ENCODE peak calls at places on chromosomes 3 and 15, in nine cellular contexts. One of them, this sample, is unnamed.

GRCh38 chr15:83734487-83734886 is 80.6 kb downstream of the ADAMTSL3 start:
- DNase-seq in stimulated activated naive CD8-positive, alpha-beta T cell treated with anti-CD3 and anti-CD28 coated beads, Interleukin-15, amount 100 ng/mL, for 72 hours: no peak
- DNase-seq in T-helper 2 cell: no peak
- DNase-seq in caudate nucleus: no peak
- DNase-seq in HFFc6: no peak
- DNase-seq in cardiac fibroblast: peak; percentile 18
- DNase-seq in EH: no peak
- DNase-seq in AG10803: no peak
- DNase-seq in fibroblast of lung: no peak
- DNase-seq in this sample: no peak

GRCh38 chr15:57290192-57290591 is 86.1 kb upstream of the CGNL1 start:
- DNase-seq in stimulated activated naive CD8-positive, alpha-beta T cell treated with anti-CD3 and anti-CD28 coated beads, Interleukin-15, amount 100 ng/mL, for 72 hours: no peak
- DNase-seq in T-helper 2 cell: no peak
- DNase-seq in caudate nucleus: no peak
- DNase-seq in HFFc6: no peak
- DNase-seq in cardiac fibroblast: no peak
- DNase-seq in EH: no peak
- DNase-seq in AG10803: no peak
- DNase-seq in fibroblast of lung: no peak
- DNase-seq in this sample: no peak

GRCh38 chr15:101536166-101536874 is 46.8 kb upstream of the PCSK6 start:
- DNase-seq in stimulated activated naive CD8-positive, alpha-beta T cell treated with anti-CD3 and anti-CD28 coated beads, Interleukin-15, amount 100 ng/mL, for 72 hours: no peak
- DNase-seq in T-helper 2 cell: no peak
- DNase-seq in caudate nucleus: no peak
- DNase-seq in HFFc6: no peak
- DNase-seq in cardiac fibroblast: no peak
- DNase-seq in EH: no peak
- DNase-seq in AG10803: no peak
- DNase-seq in fibroblast of lung: peak; percentile 3
- DNase-seq in this sample: no peak

GRCh38 chr3:152385761-152386160 is 117.0 kb downstream of the MBNL1 start:
- DNase-seq in stimulated activated naive CD8-positive, alpha-beta T cell treated with anti-CD3 and anti-CD28 coated beads, Interleukin-15, amount 100 ng/mL, for 72 hours: no peak
- DNase-seq in T-helper 2 cell: no peak
- DNase-seq in caudate nucleus: no peak
- DNase-seq in HFFc6: peak; percentile 83
- DNase-seq in cardiac fibroblast: peak; percentile 31
- DNase-seq in EH: peak; percentile 92
- DNase-seq in AG10803: peak; percentile 91
- DNase-seq in fibroblast of lung: peak; percentile 91
- DNase-seq in this sample: peak; percentile 88

GRCh38 chr15:50884583-50884982 is 23.9 kb upstream of the AP4E1 start:
- DNase-seq in stimulated activated naive CD8-positive, alpha-beta T cell treated with anti-CD3 and anti-CD28 coated beads, Interleukin-15, amount 100 ng/mL, for 72 hours: no peak
- DNase-seq in T-helper 2 cell: no peak
- DNase-seq in caudate nucleus: no peak
- DNase-seq in HFFc6: peak; percentile 70
- DNase-seq in cardiac fibroblast: no peak
- DNase-seq in EH: peak; percentile 90
- DNase-seq in AG10803: peak; percentile 31
- DNase-seq in fibroblast of lung: peak; percentile 64
- DNase-seq in this sample: peak; percentile 50

GRCh38 chr15:95742836-95743235 is 587.7 kb upstream of the NR2F2 start:
- DNase-seq in stimulated activated naive CD8-positive, alpha-beta T cell treated with anti-CD3 and anti-CD28 coated beads, Interleukin-15, amount 100 ng/mL, for 72 hours: no peak
- DNase-seq in T-helper 2 cell: no peak
- DNase-seq in caudate nucleus: no peak
- DNase-seq in HFFc6: no peak
- DNase-seq in cardiac fibroblast: peak; percentile 25
- DNase-seq in EH: peak; percentile 24
- DNase-seq in AG10803: no peak
- DNase-seq in fibroblast of lung: peak; percentile 8
- DNase-seq in this sample: no peak

GRCh38 chr3:155342344-155342743 is 48.9 kb upstream of the STRIT1 start:
- DNase-seq in stimulated activated naive CD8-positive, alpha-beta T cell treated with anti-CD3 and anti-CD28 coated beads, Interleukin-15, amount 100 ng/mL, for 72 hours: no peak
- DNase-seq in T-helper 2 cell: no peak
- DNase-seq in caudate nucleus: no peak
- DNase-seq in HFFc6: no peak
- DNase-seq in cardiac fibroblast: no peak
- DNase-seq in EH: no peak
- DNase-seq in AG10803: no peak
- DNase-seq in fibroblast of lung: no peak
- DNase-seq in this sample: no peak

GRCh38 chr15:40103124-40103858 is 5.4 kb downstream of the BMF start:
- DNase-seq in stimulated activated naive CD8-positive, alpha-beta T cell treated with anti-CD3 and anti-CD28 coated beads, Interleukin-15, amount 100 ng/mL, for 72 hours: no peak
- DNase-seq in T-helper 2 cell: no peak
- DNase-seq in caudate nucleus: peak; percentile 70
- DNase-seq in HFFc6: peak; percentile 48
- DNase-seq in cardiac fibroblast: peak; percentile 74
- DNase-seq in EH: peak; percentile 85
- DNase-seq in AG10803: peak; percentile 88
- DNase-seq in fibroblast of lung: peak; percentile 78
- DNase-seq in this sample: peak; percentile 71

GRCh38 chr15:62482715-62483429 is 317.8 kb upstream of the C2CD4B start:
- DNase-seq in stimulated activated naive CD8-positive, alpha-beta T cell treated with anti-CD3 and anti-CD28 coated beads, Interleukin-15, amount 100 ng/mL, for 72 hours: peak; percentile 67
- DNase-seq in T-helper 2 cell: no peak
- DNase-seq in caudate nucleus: no peak
- DNase-seq in HFFc6: peak; percentile 81
- DNase-seq in cardiac fibroblast: peak; percentile 40
- DNase-seq in EH: peak; percentile 90
- DNase-seq in AG10803: peak; percentile 69
- DNase-seq in fibroblast of lung: peak; percentile 59
- DNase-seq in this sample: peak; percentile 41

GRCh38 chr15:41982133-41982930 is 10.0 kb upstream of the EHD4 start:
- DNase-seq in stimulated activated naive CD8-positive, alpha-beta T cell treated with anti-CD3 and anti-CD28 coated beads, Interleukin-15, amount 100 ng/mL, for 72 hours: no peak
- DNase-seq in T-helper 2 cell: no peak
- DNase-seq in caudate nucleus: no peak
- DNase-seq in HFFc6: no peak
- DNase-seq in cardiac fibroblast: peak; percentile 55
- DNase-seq in EH: peak; percentile 39
- DNase-seq in AG10803: no peak
- DNase-seq in fibroblast of lung: no peak
- DNase-seq in this sample: no peak

GRCh38 chr3:95237783-95238182 is 1174.9 kb downstream of the NSUN3 start:
- DNase-seq in stimulated activated naive CD8-positive, alpha-beta T cell treated with anti-CD3 and anti-CD28 coated beads, Interleukin-15, amount 100 ng/mL, for 72 hours: no peak
- DNase-seq in T-helper 2 cell: no peak
- DNase-seq in caudate nucleus: no peak
- DNase-seq in HFFc6: no peak
- DNase-seq in cardiac fibroblast: no peak
- DNase-seq in EH: no peak
- DNase-seq in AG10803: no peak
- DNase-seq in fibroblast of lung: no peak
- DNase-seq in this sample: no peak

GRCh38 chr3:81761904-81762565 is 590 bp upstream of the GBE1 start:
- DNase-seq in stimulated activated naive CD8-positive, alpha-beta T cell treated with anti-CD3 and anti-CD28 coated beads, Interleukin-15, amount 100 ng/mL, for 72 hours: no peak
- DNase-seq in T-helper 2 cell: no peak
- DNase-seq in caudate nucleus: no peak
- DNase-seq in HFFc6: no peak
- DNase-seq in cardiac fibroblast: peak; percentile 39
- DNase-seq in EH: peak; percentile 9
- DNase-seq in AG10803: peak; percentile 30
- DNase-seq in fibroblast of lung: peak; percentile 39
- DNase-seq in this sample: no peak

GRCh38 chr15:67199881-67200763 is 54.3 kb downstream of the AAGAB start:
- DNase-seq in stimulated activated naive CD8-positive, alpha-beta T cell treated with anti-CD3 and anti-CD28 coated beads, Interleukin-15, amount 100 ng/mL, for 72 hours: no peak
- DNase-seq in T-helper 2 cell: no peak
- DNase-seq in caudate nucleus: no peak
- DNase-seq in HFFc6: no peak
- DNase-seq in cardiac fibroblast: no peak
- DNase-seq in EH: peak; percentile 60
- DNase-seq in AG10803: peak; percentile 58
- DNase-seq in fibroblast of lung: peak; percentile 80
- DNase-seq in this sample: peak; percentile 73

GRCh38 chr3:71723452-71724170 is 1.6 kb downstream of the EIF4E3 start:
- DNase-seq in stimulated activated naive CD8-positive, alpha-beta T cell treated with anti-CD3 and anti-CD28 coated beads, Interleukin-15, amount 100 ng/mL, for 72 hours: peak; percentile 62
- DNase-seq in T-helper 2 cell: peak; percentile 27
- DNase-seq in caudate nucleus: no peak
- DNase-seq in HFFc6: no peak
- DNase-seq in cardiac fibroblast: no peak
- DNase-seq in EH: no peak
- DNase-seq in AG10803: no peak
- DNase-seq in fibroblast of lung: no peak
- DNase-seq in this sample: no peak

GRCh38 chr3:53185761-53186465 is 24.9 kb downstream of the PRKCD start:
- DNase-seq in stimulated activated naive CD8-positive, alpha-beta T cell treated with anti-CD3 and anti-CD28 coated beads, Interleukin-15, amount 100 ng/mL, for 72 hours: no peak
- DNase-seq in T-helper 2 cell: no peak
- DNase-seq in caudate nucleus: no peak
- DNase-seq in HFFc6: no peak
- DNase-seq in cardiac fibroblast: no peak
- DNase-seq in EH: no peak
- DNase-seq in AG10803: no peak
- DNase-seq in fibroblast of lung: no peak
- DNase-seq in this sample: no peak

GRCh38 chr3:190862209-190863118 is at the start of gene GMNC:
- DNase-seq in stimulated activated naive CD8-positive, alpha-beta T cell treated with anti-CD3 and anti-CD28 coated beads, Interleukin-15, amount 100 ng/mL, for 72 hours: peak; percentile 30
- DNase-seq in T-helper 2 cell: no peak
- DNase-seq in caudate nucleus: peak; percentile 42
- DNase-seq in HFFc6: peak; percentile 66
- DNase-seq in cardiac fibroblast: peak; percentile 61
- DNase-seq in EH: peak; percentile 59
- DNase-seq in AG10803: peak; percentile 54
- DNase-seq in fibroblast of lung: peak; percentile 81
- DNase-seq in this sample: peak; percentile 71

GRCh38 chr3:177050466-177051237 is 146.6 kb downstream of the TBL1XR1 start:
- DNase-seq in stimulated activated naive CD8-positive, alpha-beta T cell treated with anti-CD3 and anti-CD28 coated beads, Interleukin-15, amount 100 ng/mL, for 72 hours: no peak
- DNase-seq in T-helper 2 cell: no peak
- DNase-seq in caudate nucleus: no peak
- DNase-seq in HFFc6: peak; percentile 42
- DNase-seq in cardiac fibroblast: peak; percentile 70
- DNase-seq in EH: peak; percentile 59
- DNase-seq in AG10803: peak; percentile 50
- DNase-seq in fibroblast of lung: peak; percentile 61
- DNase-seq in this sample: peak; percentile 54

GRCh38 chr15:69160976-69161877 is 792 bp downstream of the GLCE start:
- DNase-seq in stimulated activated naive CD8-positive, alpha-beta T cell treated with anti-CD3 and anti-CD28 coated beads, Interleukin-15, amount 100 ng/mL, for 72 hours: peak; percentile 27
- DNase-seq in T-helper 2 cell: peak; percentile 4
- DNase-seq in caudate nucleus: peak; percentile 47
- DNase-seq in HFFc6: no peak
- DNase-seq in cardiac fibroblast: peak; percentile 45
- DNase-seq in EH: peak; percentile 41
- DNase-seq in AG10803: peak; percentile 25
- DNase-seq in fibroblast of lung: peak; percentile 28
- DNase-seq in this sample: no peak

GRCh38 chr3:10816019-10816862 is at the start of gene SLC6A11:
- DNase-seq in stimulated activated naive CD8-positive, alpha-beta T cell treated with anti-CD3 and anti-CD28 coated beads, Interleukin-15, amount 100 ng/mL, for 72 hours: no peak
- DNase-seq in T-helper 2 cell: no peak
- DNase-seq in caudate nucleus: no peak
- DNase-seq in HFFc6: no peak
- DNase-seq in cardiac fibroblast: no peak
- DNase-seq in EH: no peak
- DNase-seq in AG10803: no peak
- DNase-seq in fibroblast of lung: no peak
- DNase-seq in this sample: no peak

GRCh38 chr15:65077981-65078352 is 1.4 kb downstream of the KBTBD13 start:
- DNase-seq in stimulated activated naive CD8-positive, alpha-beta T cell treated with anti-CD3 and anti-CD28 coated beads, Interleukin-15, amount 100 ng/mL, for 72 hours: peak; percentile 59
- DNase-seq in T-helper 2 cell: peak; percentile 36
- DNase-seq in caudate nucleus: no peak
- DNase-seq in HFFc6: no peak
- DNase-seq in cardiac fibroblast: peak; percentile 72
- DNase-seq in EH: peak; percentile 67
- DNase-seq in AG10803: peak; percentile 55
- DNase-seq in fibroblast of lung: peak; percentile 41
- DNase-seq in this sample: no peak

GRCh38 chr15:101121511-101122090 is 130.2 kb downstream of the CHSY1 start:
- DNase-seq in stimulated activated naive CD8-positive, alpha-beta T cell treated with anti-CD3 and anti-CD28 coated beads, Interleukin-15, amount 100 ng/mL, for 72 hours: peak; percentile 57
- DNase-seq in T-helper 2 cell: no peak
- DNase-seq in caudate nucleus: peak; percentile 3
- DNase-seq in HFFc6: peak; percentile 20
- DNase-seq in cardiac fibroblast: peak; percentile 80
- DNase-seq in EH: peak; percentile 78
- DNase-seq in AG10803: peak; percentile 56
- DNase-seq in fibroblast of lung: peak; percentile 65
- DNase-seq in this sample: peak; percentile 53

GRCh38 chr3:176872771-176873209 is 324.5 kb downstream of the TBL1XR1 start:
- DNase-seq in stimulated activated naive CD8-positive, alpha-beta T cell treated with anti-CD3 and anti-CD28 coated beads, Interleukin-15, amount 100 ng/mL, for 72 hours: peak; percentile 58
- DNase-seq in T-helper 2 cell: peak; percentile 26
- DNase-seq in caudate nucleus: no peak
- DNase-seq in HFFc6: peak; percentile 33
- DNase-seq in cardiac fibroblast: peak; percentile 70
- DNase-seq in EH: peak; percentile 57
- DNase-seq in AG10803: peak; percentile 45
- DNase-seq in fibroblast of lung: peak; percentile 43
- DNase-seq in this sample: peak; percentile 35

GRCh38 chr3:54691230-54691900 is 236.5 kb downstream of the LRTM1 start:
- DNase-seq in stimulated activated naive CD8-positive, alpha-beta T cell treated with anti-CD3 and anti-CD28 coated beads, Interleukin-15, amount 100 ng/mL, for 72 hours: no peak
- DNase-seq in T-helper 2 cell: no peak
- DNase-seq in caudate nucleus: no peak
- DNase-seq in HFFc6: no peak
- DNase-seq in cardiac fibroblast: peak; percentile 27
- DNase-seq in EH: no peak
- DNase-seq in AG10803: no peak
- DNase-seq in fibroblast of lung: peak; percentile 70
- DNase-seq in this sample: peak; percentile 65

GRCh38 chr15:78564743-78565096 is 600 bp upstream of the CHRNA5 start:
- DNase-seq in stimulated activated naive CD8-positive, alpha-beta T cell treated with anti-CD3 and anti-CD28 coated beads, Interleukin-15, amount 100 ng/mL, for 72 hours: no peak
- DNase-seq in T-helper 2 cell: no peak
- DNase-seq in caudate nucleus: no peak
- DNase-seq in HFFc6: no peak
- DNase-seq in cardiac fibroblast: no peak
- DNase-seq in EH: no peak
- DNase-seq in AG10803: no peak
- DNase-seq in fibroblast of lung: no peak
- DNase-seq in this sample: no peak

GRCh38 chr3:27590437-27591320 is 106.5 kb upstream of the SLC4A7 start:
- DNase-seq in stimulated activated naive CD8-positive, alpha-beta T cell treated with anti-CD3 and anti-CD28 coated beads, Interleukin-15, amount 100 ng/mL, for 72 hours: no peak
- DNase-seq in T-helper 2 cell: no peak
- DNase-seq in caudate nucleus: no peak
- DNase-seq in HFFc6: peak; percentile 32
- DNase-seq in cardiac fibroblast: peak; percentile 69
- DNase-seq in EH: peak; percentile 64
- DNase-seq in AG10803: peak; percentile 49
- DNase-seq in fibroblast of lung: peak; percentile 75
- DNase-seq in this sample: peak; percentile 65

GRCh38 chr15:60758961-60759729 is 280.2 kb upstream of the ICE2 start:
- DNase-seq in stimulated activated naive CD8-positive, alpha-beta T cell treated with anti-CD3 and anti-CD28 coated beads, Interleukin-15, amount 100 ng/mL, for 72 hours: no peak
- DNase-seq in T-helper 2 cell: no peak
- DNase-seq in caudate nucleus: no peak
- DNase-seq in HFFc6: peak; percentile 85
- DNase-seq in cardiac fibroblast: peak; percentile 94
- DNase-seq in EH: peak; percentile 88
- DNase-seq in AG10803: peak; percentile 96
- DNase-seq in fibroblast of lung: peak; percentile 94
- DNase-seq in this sample: peak; percentile 95

GRCh38 chr3:189981668-189982067 is 139.0 kb downstream of the P3H2 start:
- DNase-seq in stimulated activated naive CD8-positive, alpha-beta T cell treated with anti-CD3 and anti-CD28 coated beads, Interleukin-15, amount 100 ng/mL, for 72 hours: no peak
- DNase-seq in T-helper 2 cell: no peak
- DNase-seq in caudate nucleus: no peak
- DNase-seq in HFFc6: peak; percentile 89
- DNase-seq in cardiac fibroblast: peak; percentile 95
- DNase-seq in EH: peak; percentile 99
- DNase-seq in AG10803: peak; percentile 99
- DNase-seq in fibroblast of lung: peak; percentile 99
- DNase-seq in this sample: peak; percentile 99